ENCODE peak calls at places on chromosomes 4 and X, in nine cellular contexts. One of them, this sample, is unnamed.
A peak's percentile ranks its signal among the peaks of the same experiment; 100 is the strongest.

GRCh38 chr4:112312610-112313239 is 15.6 kb downstream of the ALPK1 start:
- DNase-seq in heart right ventricle: no peak
- DNase-seq in A172: no peak
- DNase-seq in KG1: no peak
- DNase-seq in Calu3: no peak
- DNase-seq in NAMALWA: peak; percentile 48
- DNase-seq in NCI-H1417: no peak
- DNase-seq in stimulated activated CD8-positive, alpha-beta memory T cell treated with anti-CD3 and anti-CD28 coated beads, Interleukin-12 subunit alpha, Interleukin-12 subunit beta, amount 100 ng/mL, for 1 hour: no peak
- DNase-seq in RPMI7951: no peak
- DNase-seq in this sample: no peak

GRCh38 chr4:22071749-22072148 is 123.2 kb upstream of the KCNIP4 start:
- DNase-seq in Calu3: no peak
- DNase-seq in A172: peak; percentile 1
- DNase-seq in stimulated activated CD8-positive, alpha-beta memory T cell treated with anti-CD3 and anti-CD28 coated beads, Interleukin-12 subunit alpha, Interleukin-12 subunit beta, amount 100 ng/mL, for 1 hour: no peak
- DNase-seq in NAMALWA: no peak
- DNase-seq in RPMI7951: peak; percentile 7
- DNase-seq in KG1: no peak
- DNase-seq in heart right ventricle: no peak
- DNase-seq in NCI-H1417: no peak
- DNase-seq in this sample: no peak

GRCh38 chr4:80171251-80171650 is 26.1 kb upstream of the PRDM8 start:
- DNase-seq in Calu3: no peak
- DNase-seq in NAMALWA: no peak
- DNase-seq in A172: no peak
- DNase-seq in RPMI7951: peak; percentile 51
- DNase-seq in NCI-H1417: no peak
- DNase-seq in stimulated activated CD8-positive, alpha-beta memory T cell treated with anti-CD3 and anti-CD28 coated beads, Interleukin-12 subunit alpha, Interleukin-12 subunit beta, amount 100 ng/mL, for 1 hour: no peak
- DNase-seq in KG1: no peak
- DNase-seq in heart right ventricle: no peak
- DNase-seq in this sample: no peak

GRCh38 chr4:87026795-87027495 is 92.1 kb downstream of the AFF1 start:
- DNase-seq in heart right ventricle: no peak
- DNase-seq in NCI-H1417: no peak
- DNase-seq in KG1: no peak
- DNase-seq in A172: no peak
- DNase-seq in RPMI7951: no peak
- DNase-seq in NAMALWA: peak; percentile 85
- DNase-seq in Calu3: no peak
- DNase-seq in stimulated activated CD8-positive, alpha-beta memory T cell treated with anti-CD3 and anti-CD28 coated beads, Interleukin-12 subunit alpha, Interleukin-12 subunit beta, amount 100 ng/mL, for 1 hour: no peak
- DNase-seq in this sample: no peak

GRCh38 chr4:82192153-82192552 is 181.6 kb downstream of the HNRNPD start:
- DNase-seq in RPMI7951: no peak
- DNase-seq in NCI-H1417: peak; percentile 42
- DNase-seq in Calu3: no peak
- DNase-seq in stimulated activated CD8-positive, alpha-beta memory T cell treated with anti-CD3 and anti-CD28 coated beads, Interleukin-12 subunit alpha, Interleukin-12 subunit beta, amount 100 ng/mL, for 1 hour: no peak
- DNase-seq in heart right ventricle: no peak
- DNase-seq in NAMALWA: no peak
- DNase-seq in KG1: no peak
- DNase-seq in A172: no peak
- DNase-seq in this sample: no peak

GRCh38 chr4:99405433-99406115 is 29.6 kb downstream of the ADH7 start:
- DNase-seq in KG1: peak; percentile 17
- DNase-seq in stimulated activated CD8-positive, alpha-beta memory T cell treated with anti-CD3 and anti-CD28 coated beads, Interleukin-12 subunit alpha, Interleukin-12 subunit beta, amount 100 ng/mL, for 1 hour: peak; percentile 33
- DNase-seq in RPMI7951: peak; percentile 72
- DNase-seq in A172: peak; percentile 72
- DNase-seq in NCI-H1417: peak; percentile 78
- DNase-seq in heart right ventricle: peak; percentile 12
- DNase-seq in NAMALWA: peak; percentile 68
- DNase-seq in Calu3: peak; percentile 71
- DNase-seq in this sample: peak; percentile 0

GRCh38 chr4:24849662-24850280 is 54.4 kb downstream of the SOD3 start:
- DNase-seq in NCI-H1417: no peak
- DNase-seq in NAMALWA: no peak
- DNase-seq in Calu3: no peak
- DNase-seq in stimulated activated CD8-positive, alpha-beta memory T cell treated with anti-CD3 and anti-CD28 coated beads, Interleukin-12 subunit alpha, Interleukin-12 subunit beta, amount 100 ng/mL, for 1 hour: no peak
- DNase-seq in RPMI7951: no peak
- DNase-seq in A172: no peak
- DNase-seq in KG1: no peak
- DNase-seq in heart right ventricle: no peak
- DNase-seq in this sample: no peak

GRCh38 chr4:54840430-54840829 is 182.7 kb downstream of the KIT start:
- DNase-seq in RPMI7951: no peak
- DNase-seq in Calu3: no peak
- DNase-seq in KG1: no peak
- DNase-seq in A172: no peak
- DNase-seq in NAMALWA: no peak
- DNase-seq in heart right ventricle: no peak
- DNase-seq in stimulated activated CD8-positive, alpha-beta memory T cell treated with anti-CD3 and anti-CD28 coated beads, Interleukin-12 subunit alpha, Interleukin-12 subunit beta, amount 100 ng/mL, for 1 hour: no peak
- DNase-seq in NCI-H1417: no peak
- DNase-seq in this sample: no peak

GRCh38 chr4:188551156-188551555 is 411.9 kb downstream of the TRIML1 start:
- DNase-seq in A172: no peak
- DNase-seq in RPMI7951: peak; percentile 42
- DNase-seq in KG1: no peak
- DNase-seq in stimulated activated CD8-positive, alpha-beta memory T cell treated with anti-CD3 and anti-CD28 coated beads, Interleukin-12 subunit alpha, Interleukin-12 subunit beta, amount 100 ng/mL, for 1 hour: no peak
- DNase-seq in NAMALWA: no peak
- DNase-seq in heart right ventricle: no peak
- DNase-seq in NCI-H1417: no peak
- DNase-seq in Calu3: no peak
- DNase-seq in this sample: no peak

GRCh38 chr4:169659736-169660670 is 39.6 kb downstream of the CLCN3 start:
- DNase-seq in NCI-H1417: peak; percentile 96
- DNase-seq in heart right ventricle: no peak
- DNase-seq in Calu3: peak; percentile 76
- DNase-seq in stimulated activated CD8-positive, alpha-beta memory T cell treated with anti-CD3 and anti-CD28 coated beads, Interleukin-12 subunit alpha, Interleukin-12 subunit beta, amount 100 ng/mL, for 1 hour: peak; percentile 47
- DNase-seq in KG1: no peak
- DNase-seq in NAMALWA: peak; percentile 98
- DNase-seq in A172: peak; percentile 98
- DNase-seq in RPMI7951: peak; percentile 97
- DNase-seq in this sample: peak; percentile 84

GRCh38 chrX:46873746-46874145 is 36.9 kb downstream of the RP2 start:
- DNase-seq in A172: no peak
- DNase-seq in NCI-H1417: no peak
- DNase-seq in heart right ventricle: no peak
- DNase-seq in NAMALWA: no peak
- DNase-seq in stimulated activated CD8-positive, alpha-beta memory T cell treated with anti-CD3 and anti-CD28 coated beads, Interleukin-12 subunit alpha, Interleukin-12 subunit beta, amount 100 ng/mL, for 1 hour: no peak
- DNase-seq in KG1: no peak
- DNase-seq in RPMI7951: peak; percentile 55
- DNase-seq in Calu3: no peak
- DNase-seq in this sample: no peak

GRCh38 chr4:1575418-1576199 is 108.5 kb downstream of the FAM53A start:
- DNase-seq in Calu3: no peak
- DNase-seq in NCI-H1417: no peak
- DNase-seq in A172: no peak
- DNase-seq in stimulated activated CD8-positive, alpha-beta memory T cell treated with anti-CD3 and anti-CD28 coated beads, Interleukin-12 subunit alpha, Interleukin-12 subunit beta, amount 100 ng/mL, for 1 hour: no peak
- DNase-seq in RPMI7951: no peak
- DNase-seq in NAMALWA: no peak
- DNase-seq in KG1: no peak
- DNase-seq in heart right ventricle: peak; percentile 9
- DNase-seq in this sample: no peak

GRCh38 chr4:159142254-159142653 is 39.4 kb downstream of the RAPGEF2 start:
- DNase-seq in A172: no peak
- DNase-seq in heart right ventricle: no peak
- DNase-seq in Calu3: no peak
- DNase-seq in RPMI7951: no peak
- DNase-seq in NCI-H1417: peak; percentile 7
- DNase-seq in NAMALWA: peak; percentile 44
- DNase-seq in stimulated activated CD8-positive, alpha-beta memory T cell treated with anti-CD3 and anti-CD28 coated beads, Interleukin-12 subunit alpha, Interleukin-12 subunit beta, amount 100 ng/mL, for 1 hour: no peak
- DNase-seq in KG1: no peak
- DNase-seq in this sample: no peak

GRCh38 chr4:18445110-18445509 is 423.6 kb upstream of the LCORL start:
- DNase-seq in Calu3: no peak
- DNase-seq in heart right ventricle: no peak
- DNase-seq in NAMALWA: no peak
- DNase-seq in RPMI7951: no peak
- DNase-seq in KG1: no peak
- DNase-seq in stimulated activated CD8-positive, alpha-beta memory T cell treated with anti-CD3 and anti-CD28 coated beads, Interleukin-12 subunit alpha, Interleukin-12 subunit beta, amount 100 ng/mL, for 1 hour: no peak
- DNase-seq in A172: no peak
- DNase-seq in NCI-H1417: no peak
- DNase-seq in this sample: no peak

GRCh38 chr4:85050736-85051135 is 84.2 kb upstream of the WDFY3 start:
- DNase-seq in Calu3: no peak
- DNase-seq in A172: no peak
- DNase-seq in KG1: no peak
- DNase-seq in heart right ventricle: no peak
- DNase-seq in stimulated activated CD8-positive, alpha-beta memory T cell treated with anti-CD3 and anti-CD28 coated beads, Interleukin-12 subunit alpha, Interleukin-12 subunit beta, amount 100 ng/mL, for 1 hour: no peak
- DNase-seq in RPMI7951: no peak
- DNase-seq in NAMALWA: no peak
- DNase-seq in NCI-H1417: peak; percentile 79
- DNase-seq in this sample: no peak

GRCh38 chr4:33107813-33108212 is 2387.6 kb downstream of the PCDH7 start:
- DNase-seq in Calu3: no peak
- DNase-seq in NCI-H1417: no peak
- DNase-seq in stimulated activated CD8-positive, alpha-beta memory T cell treated with anti-CD3 and anti-CD28 coated beads, Interleukin-12 subunit alpha, Interleukin-12 subunit beta, amount 100 ng/mL, for 1 hour: no peak
- DNase-seq in heart right ventricle: no peak
- DNase-seq in RPMI7951: no peak
- DNase-seq in A172: peak; percentile 6
- DNase-seq in KG1: no peak
- DNase-seq in NAMALWA: no peak
- DNase-seq in this sample: no peak

GRCh38 chrX:150546711-150547153 is 21.7 kb upstream of the MTM1 start:
- DNase-seq in Calu3: no peak
- DNase-seq in KG1: no peak
- DNase-seq in heart right ventricle: no peak
- DNase-seq in RPMI7951: no peak
- DNase-seq in stimulated activated CD8-positive, alpha-beta memory T cell treated with anti-CD3 and anti-CD28 coated beads, Interleukin-12 subunit alpha, Interleukin-12 subunit beta, amount 100 ng/mL, for 1 hour: peak; percentile 15
- DNase-seq in NAMALWA: no peak
- DNase-seq in NCI-H1417: no peak
- DNase-seq in A172: peak; percentile 7
- DNase-seq in this sample: no peak

GRCh38 chr4:15162465-15163283 is 160.4 kb downstream of the CPEB2 start:
- DNase-seq in KG1: no peak
- DNase-seq in stimulated activated CD8-positive, alpha-beta memory T cell treated with anti-CD3 and anti-CD28 coated beads, Interleukin-12 subunit alpha, Interleukin-12 subunit beta, amount 100 ng/mL, for 1 hour: no peak
- DNase-seq in Calu3: no peak
- DNase-seq in NAMALWA: peak; percentile 37
- DNase-seq in NCI-H1417: peak; percentile 63
- DNase-seq in A172: peak; percentile 27
- DNase-seq in RPMI7951: peak; percentile 28
- DNase-seq in heart right ventricle: no peak
- DNase-seq in this sample: peak; percentile 37

GRCh38 chr4:136865591-136865990 is 666.7 kb downstream of the PCDH18 start:
- DNase-seq in stimulated activated CD8-positive, alpha-beta memory T cell treated with anti-CD3 and anti-CD28 coated beads, Interleukin-12 subunit alpha, Interleukin-12 subunit beta, amount 100 ng/mL, for 1 hour: no peak
- DNase-seq in NCI-H1417: no peak
- DNase-seq in Calu3: no peak
- DNase-seq in KG1: no peak
- DNase-seq in NAMALWA: no peak
- DNase-seq in A172: no peak
- DNase-seq in heart right ventricle: no peak
- DNase-seq in RPMI7951: no peak
- DNase-seq in this sample: no peak

GRCh38 chr4:117137143-117137542 is 51.8 kb upstream of the TRAM1L1 start:
- DNase-seq in heart right ventricle: no peak
- DNase-seq in NCI-H1417: no peak
- DNase-seq in Calu3: peak; percentile 8
- DNase-seq in A172: peak; percentile 89
- DNase-seq in stimulated activated CD8-positive, alpha-beta memory T cell treated with anti-CD3 and anti-CD28 coated beads, Interleukin-12 subunit alpha, Interleukin-12 subunit beta, amount 100 ng/mL, for 1 hour: no peak
- DNase-seq in KG1: no peak
- DNase-seq in NAMALWA: no peak
- DNase-seq in RPMI7951: peak; percentile 87
- DNase-seq in this sample: no peak

GRCh38 chr4:16516796-16517413 is 290.6 kb upstream of the TAPT1 start:
- DNase-seq in heart right ventricle: no peak
- DNase-seq in NAMALWA: peak; percentile 74
- DNase-seq in RPMI7951: peak; percentile 27
- DNase-seq in KG1: no peak
- DNase-seq in A172: no peak
- DNase-seq in Calu3: no peak
- DNase-seq in stimulated activated CD8-positive, alpha-beta memory T cell treated with anti-CD3 and anti-CD28 coated beads, Interleukin-12 subunit alpha, Interleukin-12 subunit beta, amount 100 ng/mL, for 1 hour: no peak
- DNase-seq in NCI-H1417: peak; percentile 25
- DNase-seq in this sample: no peak

GRCh38 chrX:13043938-13044337 is 482 bp downstream of the FAM9C start:
- DNase-seq in NAMALWA: no peak
- DNase-seq in RPMI7951: no peak
- DNase-seq in NCI-H1417: no peak
- DNase-seq in KG1: no peak
- DNase-seq in stimulated activated CD8-positive, alpha-beta memory T cell treated with anti-CD3 and anti-CD28 coated beads, Interleukin-12 subunit alpha, Interleukin-12 subunit beta, amount 100 ng/mL, for 1 hour: no peak
- DNase-seq in Calu3: no peak
- DNase-seq in heart right ventricle: no peak
- DNase-seq in A172: no peak
- DNase-seq in this sample: no peak